ENCODE peak calls at places on chromosomes 13 and 19, in nine cellular contexts. I, G, O, J, N, H, C, T and P are unnamed samples.

GRCh38 chr13:85261757-85262346 is 537.4 kb downstream of the SLITRK6 start:
- DNase-seq in I (no peak), G (no peak), O (no peak), J (no peak), N (no peak), H (peak), C (no peak), T (no peak), P (peak)

GRCh38 chr13:60047943-60048342 is 115.8 kb downstream of the DIAPH3 start:
- DNase-seq in I (peak), G (no peak), O (no peak), J (no peak), N (no peak), H (no peak), C (no peak), T (no peak), P (peak)

GRCh38 chr19:56071151-56071550 is 49.9 kb downstream of the ZNF787 start:
- DNase-seq in I (no peak), G (no peak), O (no peak), J (no peak), N (peak), H (peak), C (no peak), T (peak), P (no peak)

GRCh38 chr19:2619076-2619475 is 83.4 kb downstream of the GNG7 start:
- DNase-seq in I (no peak), G (no peak), O (no peak), J (no peak), N (no peak), H (peak), C (no peak), T (no peak), P (no peak)

GRCh38 chr19:13056052-13056660 is 46.5 kb downstream of the LYL1 start:
- DNase-seq in I (peak), G (peak), O (no peak), J (no peak), N (no peak), H (no peak), C (no peak), T (peak), P (peak)

GRCh38 chr13:27745301-27745700 is 47.0 kb upstream of the GSX1 start:
- DNase-seq in I (no peak), G (no peak), O (no peak), J (no peak), N (no peak), H (no peak), C (no peak), T (no peak), P (no peak)

GRCh38 chr13:38398810-38399493 is 49.3 kb downstream of the UFM1 start:
- DNase-seq in I (peak), G (no peak), O (no peak), J (no peak), N (no peak), H (no peak), C (no peak), T (no peak), P (peak)

GRCh38 chr13:112957295-112957677 is 11.7 kb upstream of the MCF2L start:
- DNase-seq in I (no peak), G (peak), O (no peak), J (no peak), N (no peak), H (no peak), C (no peak), T (no peak), P (no peak)

GRCh38 chr13:91381371-91381770 is 17.1 kb upstream of the GPC5 start:
- DNase-seq in I (no peak), G (no peak), O (no peak), J (no peak), N (no peak), H (peak), C (no peak), T (no peak), P (peak)

GRCh38 chr19:8585894-8586750 is 8.9 kb upstream of the MYO1F start:
- DNase-seq in I (no peak), G (peak), O (no peak), J (no peak), N (peak), H (peak), C (peak), T (peak), P (no peak)

GRCh38 chr19:13165091-13165997 is 15.1 kb downstream of the IER2 start:
- DNase-seq in I (no peak), G (no peak), O (no peak), J (no peak), N (no peak), H (no peak), C (no peak), T (no peak), P (no peak)

GRCh38 chr13:46211521-46212351 is at the start of gene LRRC63:
- DNase-seq in I (peak), G (peak), O (peak), J (no peak), N (peak), H (no peak), C (peak), T (no peak), P (peak)

GRCh38 chr13:30791354-30791921 is 56.1 kb downstream of the ALOX5AP start:
- DNase-seq in I (no peak), G (no peak), O (peak), J (no peak), N (no peak), H (no peak), C (no peak), T (no peak), P (no peak)

GRCh38 chr13:95660981-95661581 is 15.9 kb upstream of the DNAJC3 start:
- DNase-seq in I (peak), G (no peak), O (no peak), J (no peak), N (no peak), H (peak), C (no peak), T (peak), P (peak)

GRCh38 chr13:30105381-30105780 is 202.0 kb downstream of the KATNAL1 start:
- DNase-seq in I (no peak), G (no peak), O (no peak), J (no peak), N (no peak), H (no peak), C (no peak), T (no peak), P (no peak)

GRCh38 chr13:57627663-57628062 is 3.9 kb upstream of the PCDH17 start:
- DNase-seq in I (no peak), G (no peak), O (no peak), J (no peak), N (no peak), H (peak), C (no peak), T (no peak), P (peak)

GRCh38 chr13:60398949-60399589 is 2.0 kb downstream of the TDRD3 start:
- DNase-seq in I (no peak), G (no peak), O (no peak), J (no peak), N (no peak), H (no peak), C (peak), T (no peak), P (peak)

GRCh38 chr13:99977912-99978780 is 3.4 kb upstream of the ZIC2 start:
- DNase-seq in I (no peak), G (peak), O (no peak), J (no peak), N (no peak), H (no peak), C (peak), T (no peak), P (no peak)

GRCh38 chr13:94710881-94711560 is 1.3 kb downstream of the SOX21 start:
- DNase-seq in I (no peak), G (no peak), O (no peak), J (no peak), N (no peak), H (no peak), C (no peak), T (no peak), P (no peak)

GRCh38 chr19:47608908-47609879 is at the start of gene BICRA:
- DNase-seq in I (peak), G (peak), O (peak), J (peak), N (peak), H (peak), C (peak), T (no peak), P (peak)

GRCh38 chr13:112986470-112986869 is 17.5 kb downstream of the MCF2L start:
- DNase-seq in I (no peak), G (no peak), O (no peak), J (no peak), N (no peak), H (no peak), C (no peak), T (no peak), P (no peak)

GRCh38 chr19:47447470-47448359 is 24.0 kb downstream of the SLC8A2 start:
- DNase-seq in I (peak), G (no peak), O (no peak), J (no peak), N (peak), H (peak), C (peak), T (peak), P (peak)

GRCh38 chr19:50204811-50205675 is 1.6 kb downstream of the MYH14 start:
- DNase-seq in I (no peak), G (peak), O (no peak), J (no peak), N (peak), H (no peak), C (peak), T (peak), P (no peak)

GRCh38 chr19:13974073-13974472 is 21.8 kb downstream of the DCAF15 start:
- DNase-seq in I (peak), G (peak), O (no peak), J (no peak), N (no peak), H (peak), C (no peak), T (peak), P (peak)

GRCh38 chr13:26867451-26868067 is 107.0 kb upstream of the GPR12 start:
- DNase-seq in I (peak), G (no peak), O (no peak), J (no peak), N (no peak), H (peak), C (peak), T (no peak), P (peak)

GRCh38 chr13:26529441-26529840 is 28.0 kb upstream of the WASF3 start:
- DNase-seq in I (peak), G (no peak), O (no peak), J (no peak), N (no peak), H (peak), C (peak), T (no peak), P (peak)

GRCh38 chr13:33494596-33495214 is 209.2 kb upstream of the STARD13 start:
- DNase-seq in I (peak), G (no peak), O (no peak), J (no peak), N (no peak), H (no peak), C (no peak), T (peak), P (peak)

GRCh38 chr13:54758795-54759194 is 1730.2 kb downstream of the OLFM4 start:
- DNase-seq in I (no peak), G (no peak), O (no peak), J (no peak), N (no peak), H (no peak), C (no peak), T (no peak), P (no peak)

GRCh38 chr13:27770809-27771208 is 21.5 kb upstream of the GSX1 start:
- DNase-seq in I (peak), G (peak), O (no peak), J (no peak), N (no peak), H (peak), C (peak), T (peak), P (peak)

GRCh38 chr19:34662919-34663318 is 14.0 kb downstream of the SCGB2B2 start:
- DNase-seq in I (peak), G (no peak), O (no peak), J (no peak), N (no peak), H (peak), C (no peak), T (peak), P (peak)

GRCh38 chr19:3547301-3547731 is 8.3 kb downstream of the TEKTIP1 start:
- DNase-seq in I (no peak), G (no peak), O (no peak), J (no peak), N (no peak), H (peak), C (no peak), T (no peak), P (no peak)

GRCh38 chr19:10617409-10618121 is 7.8 kb upstream of the SLC44A2 start:
- DNase-seq in I (peak), G (no peak), O (no peak), J (no peak), N (no peak), H (no peak), C (no peak), T (no peak), P (peak)

GRCh38 chr19:34244611-34245299 is 9.6 kb upstream of the GARRE1 start:
- DNase-seq in I (no peak), G (no peak), O (no peak), J (no peak), N (no peak), H (no peak), C (no peak), T (no peak), P (no peak)

GRCh38 chr19:46404884-46405658 is 8.3 kb downstream of the CCDC8 start:
- DNase-seq in I (no peak), G (no peak), O (no peak), J (no peak), N (no peak), H (peak), C (no peak), T (no peak), P (no peak)
- TF ChIP-seq CTCF in I (peak), G (peak), O (no peak), J (no peak), N (no peak), H (peak), C (no peak), T (no peak), P (peak)

GRCh38 chr13:41006296-41006695 is 12.8 kb downstream of the ELF1 start:
- DNase-seq in I (no peak), G (no peak), O (no peak), J (no peak), N (no peak), H (peak), C (no peak), T (no peak), P (no peak)

GRCh38 chr13:41005709-41006108 is 13.4 kb downstream of the ELF1 start:
- DNase-seq in I (no peak), G (no peak), O (no peak), J (no peak), N (no peak), H (no peak), C (no peak), T (no peak), P (no peak)

GRCh38 chr13:41007359-41008118 is 11.6 kb downstream of the ELF1 start:
- DNase-seq in I (no peak), G (no peak), O (no peak), J (no peak), N (no peak), H (peak), C (no peak), T (no peak), P (peak)

GRCh38 chr13:41006951-41007350 is 12.2 kb downstream of the ELF1 start:
- DNase-seq in I (no peak), G (no peak), O (no peak), J (no peak), N (no peak), H (peak), C (no peak), T (no peak), P (no peak)

GRCh38 chr13:41008349-41008980 is 10.7 kb downstream of the ELF1 start:
- DNase-seq in I (peak), G (no peak), O (no peak), J (no peak), N (no peak), H (no peak), C (no peak), T (no peak), P (peak)
- H3K4me3 ChIP-seq in I (peak), G (no peak), O (no peak), J (no peak), N (no peak), H (peak), C (no peak), T (no peak), P (peak)

DNA sequence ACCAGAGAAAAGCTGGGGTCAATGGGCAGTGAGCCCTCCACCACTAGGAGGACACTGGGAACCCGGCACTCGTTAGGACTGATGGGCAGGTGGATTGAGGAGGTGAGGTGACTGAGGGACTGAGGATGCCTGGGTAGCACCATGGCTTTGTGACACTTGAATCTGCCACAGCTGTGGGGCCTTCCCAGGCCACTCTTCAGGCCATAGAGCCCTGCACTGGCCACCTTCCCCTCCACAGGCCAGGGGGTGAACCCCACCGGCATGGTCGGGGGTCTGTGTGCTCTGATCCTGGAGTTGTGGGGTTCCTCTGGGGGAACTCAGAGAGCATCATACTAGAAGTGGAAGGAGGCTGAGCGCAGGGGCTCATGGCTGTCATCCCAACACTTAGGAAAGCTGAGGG is 423.5 kb downstream of the ZNF536 start:
- DNase-seq in I (no peak), G (no peak), O (no peak), J (no peak), N (no peak), H (no peak), C (no peak), T (no peak), P (no peak)
- TF ChIP-seq CTCF in I (no peak), G (no peak), O (no peak), J (no peak), N (no peak), H (no peak), C (no peak), T (no peak), P (no peak)

GRCh38 chr19:407501-408440 is 1.2 kb downstream of the C2CD4C start:
- DNase-seq in I (no peak), G (no peak), O (no peak), J (no peak), N (no peak), H (no peak), C (no peak), T (no peak), P (no peak)
- H3K4me3 ChIP-seq in I (no peak), G (no peak), O (no peak), J (peak), N (no peak), H (no peak), C (no peak), T (peak), P (no peak)

DNA sequence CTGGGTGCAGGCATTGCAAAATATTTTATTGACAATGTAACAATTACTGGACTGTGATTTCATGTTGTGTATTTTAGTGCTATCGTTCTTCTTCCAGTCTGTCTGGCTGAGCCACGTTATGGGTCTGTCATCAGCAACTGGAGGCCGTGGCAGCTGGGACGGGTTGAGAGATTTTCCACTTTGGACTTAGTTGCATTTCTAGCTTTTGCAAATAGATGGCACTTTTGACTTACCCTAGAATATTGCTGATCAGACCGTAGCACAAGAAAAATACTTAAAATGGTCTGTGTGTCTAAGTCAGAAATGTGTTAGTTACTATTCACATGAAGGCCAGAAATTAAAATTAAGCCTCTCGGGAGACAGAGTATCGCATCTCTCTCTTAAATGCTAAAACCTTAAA is 211.1 kb downstream of the TEX29 start:
- DNase-seq in I (no peak), G (no peak), O (no peak), J (no peak), N (no peak), H (no peak), C (no peak), T (peak), P (peak)
- TF ChIP-seq CTCF in I (no peak), G (no peak), O (no peak), J (no peak), N (peak), H (peak), C (no peak), T (no peak), P (no peak)

DNA sequence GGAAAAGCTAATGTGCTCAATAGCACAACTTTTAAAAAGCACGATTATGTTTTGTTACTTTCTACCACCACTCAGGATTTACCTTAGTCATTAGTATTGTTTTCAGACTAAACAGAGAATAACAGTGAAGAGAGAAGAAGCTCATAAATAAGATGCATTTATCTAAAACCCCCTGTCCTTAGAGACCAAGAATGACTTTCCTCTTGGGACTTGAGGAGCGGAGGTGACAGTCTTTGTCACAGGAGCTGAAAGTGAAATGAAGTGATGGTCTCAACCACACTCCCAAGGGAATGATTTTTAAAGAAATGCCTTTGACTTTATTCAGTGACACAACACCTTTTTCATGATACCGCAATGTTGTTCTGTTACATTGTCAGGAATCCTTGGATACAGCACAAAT is 190.6 kb upstream of the NBEA start:
- DNase-seq in I (no peak), G (no peak), O (no peak), J (no peak), N (no peak), H (no peak), C (no peak), T (no peak), P (no peak)
- H3K4me3 ChIP-seq in I (no peak), G (no peak), O (no peak), J (no peak), N (no peak), H (no peak), C (no peak), T (no peak), P (no peak)

GRCh38 chr13:40471911-40472310 is 194.5 kb downstream of the FOXO1 start:
- DNase-seq in I (no peak), G (peak), O (no peak), J (no peak), N (no peak), H (no peak), C (no peak), T (no peak), P (no peak)

GRCh38 chr13:40469581-40470282 is 196.7 kb downstream of the FOXO1 start:
- DNase-seq in I (no peak), G (peak), O (no peak), J (no peak), N (no peak), H (no peak), C (no peak), T (no peak), P (no peak)

GRCh38 chr13:40475617-40476016 is 190.8 kb downstream of the FOXO1 start:
- DNase-seq in I (no peak), G (no peak), O (no peak), J (no peak), N (no peak), H (no peak), C (no peak), T (no peak), P (no peak)

GRCh38 chr13:40470665-40471064 is 195.8 kb downstream of the FOXO1 start:
- DNase-seq in I (no peak), G (peak), O (peak), J (peak), N (no peak), H (no peak), C (no peak), T (no peak), P (no peak)

GRCh38 chr13:40472427-40473220 is 193.8 kb downstream of the FOXO1 start:
- DNase-seq in I (no peak), G (peak), O (no peak), J (no peak), N (no peak), H (no peak), C (no peak), T (no peak), P (no peak)
- TF ChIP-seq CTCF in I (no peak), G (no peak), O (no peak), J (no peak), N (no peak), H (peak), C (no peak), T (no peak), P (no peak)

DNA sequence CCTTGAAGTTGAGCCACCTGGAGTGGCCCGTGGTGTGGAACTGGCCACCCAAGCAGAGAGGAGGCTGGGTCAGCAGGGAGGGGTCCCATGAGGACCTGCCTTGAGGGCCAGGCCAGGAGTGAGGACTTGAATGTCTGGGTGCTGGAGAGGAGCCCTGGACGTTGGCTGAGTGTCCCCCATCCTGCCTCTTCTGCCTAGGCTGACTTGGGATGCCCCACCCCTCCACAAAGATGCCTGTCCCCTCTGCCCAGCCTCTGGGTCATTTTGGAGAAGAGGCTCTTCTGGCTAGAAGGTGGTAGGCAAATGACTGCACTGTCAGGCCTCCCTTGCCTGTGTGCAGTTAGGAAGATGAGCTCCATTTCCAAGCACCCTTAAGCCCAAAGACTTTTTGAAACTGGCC is 1.7 kb downstream of the SSBP4 start:
- DNase-seq in I (no peak), G (no peak), O (no peak), J (no peak), N (no peak), H (no peak), C (no peak), T (no peak), P (no peak)
- H3K4me3 ChIP-seq in I (no peak), G (no peak), O (no peak), J (peak), N (no peak), H (peak), C (peak), T (peak), P (no peak)